ENCODE peak calls at places on chromosomes 3 and 15, in eight cellular contexts. I is PC-3, U is OCI-LY7, N is HCT116, K is fibroblast of lung, B is H1, F is mammary epithelial cell, M is HepG2. P is an unnamed sample.

GRCh38 chr3:45333549-45333948 is 54.8 kb upstream of the LARS2 start:
- DNase-seq in I (peak), U (no peak), N (no peak), K (peak), B (no peak), F (no peak), M (no peak), P (no peak)

GRCh38 chr3:160756907-160757623 is 1.0 kb downstream of the PPM1L start:
- DNase-seq in I (no peak), U (no peak), N (no peak), K (no peak), B (no peak), F (no peak), M (no peak), P (peak)

GRCh38 chr3:184636774-184637316 is 75.0 kb downstream of the MAGEF1 start:
- DNase-seq in I (peak), U (no peak), N (no peak), K (peak), B (no peak), F (peak), M (no peak), P (no peak)

GRCh38 chr3:8254489-8254888 is 247.1 kb upstream of the LMCD1 start:
- DNase-seq in I (peak), U (no peak), N (no peak), K (no peak), B (no peak), F (peak), M (no peak), P (no peak)

GRCh38 chr15:72037321-72037720 is 80.6 kb downstream of the MYO9A start:
- DNase-seq in I (peak), U (no peak), N (peak), K (peak), B (no peak), F (peak), M (peak), P (no peak)

GRCh38 chr3:9903238-9903624 is 583 bp downstream of the IL17RE start:
- DNase-seq in I (peak), U (no peak), N (no peak), K (peak), B (no peak), F (no peak), M (no peak), P (no peak)

GRCh38 chr3:150699068-150699635 is 4.6 kb downstream of the ERICH6 start:
- DNase-seq in I (peak), U (no peak), N (no peak), K (peak), B (no peak), F (peak), M (peak), P (no peak)

GRCh38 chr3:95923496-95924210 is 890.7 kb upstream of the EPHA6 start:
- DNase-seq in I (peak), U (no peak), N (no peak), K (peak), B (no peak), F (peak), M (no peak), P (no peak)

GRCh38 chr15:71386448-71387236 is 271.4 kb downstream of the THSD4 start:
- DNase-seq in I (peak), U (peak), N (no peak), K (no peak), B (no peak), F (no peak), M (no peak), P (peak)

GRCh38 chr3:116005404-116005803 is 382.1 kb downstream of the GAP43 start:
- DNase-seq in I (peak), U (no peak), N (no peak), K (peak), B (no peak), F (peak), M (no peak), P (no peak)

GRCh38 chr3:143736651-143737050 is 111.6 kb downstream of the SLC9A9 start:
- DNase-seq in I (peak), U (no peak), N (no peak), K (peak), B (no peak), F (peak), M (no peak), P (no peak)

GRCh38 chr3:141150931-141151330 is 80.7 kb upstream of the PXYLP1 start:
- DNase-seq in I (no peak), U (no peak), N (no peak), K (no peak), B (no peak), F (no peak), M (no peak), P (no peak)

GRCh38 chr3:11536132-11536935 is 107.4 kb downstream of the VGLL4 start:
- DNase-seq in I (no peak), U (no peak), N (no peak), K (no peak), B (no peak), F (no peak), M (peak), P (no peak)

GRCh38 chr3:19063936-19064335 is 84.4 kb upstream of the KCNH8 start:
- DNase-seq in I (no peak), U (no peak), N (no peak), K (no peak), B (no peak), F (no peak), M (no peak), P (no peak)

GRCh38 chr3:149153402-149153801 is 24.0 kb downstream of the HPS3 start:
- DNase-seq in I (no peak), U (no peak), N (no peak), K (no peak), B (no peak), F (peak), M (no peak), P (no peak)

GRCh38 chr3:52047295-52047960 is 8.9 kb downstream of the DUSP7 start:
- DNase-seq in I (peak), U (no peak), N (no peak), K (peak), B (no peak), F (peak), M (no peak), P (no peak)

GRCh38 chr3:106824856-106825255 is 552.4 kb upstream of the CCDC54 start:
- DNase-seq in I (peak), U (peak), N (peak), K (peak), B (no peak), F (peak), M (peak), P (peak)

GRCh38 chr3:129352045-129352444 is 73.4 kb downstream of the HMCES start:
- DNase-seq in I (peak), U (peak), N (no peak), K (no peak), B (no peak), F (no peak), M (no peak), P (peak)

GRCh38 chr3:58566398-58567250 is 10.6 kb downstream of the FAM107A start:
- DNase-seq in I (no peak), U (no peak), N (no peak), K (no peak), B (no peak), F (no peak), M (no peak), P (no peak)

GRCh38 chr15:101064795-101065569 is 145.8 kb downstream of the LRRK1 start:
- DNase-seq in I (no peak), U (no peak), N (no peak), K (no peak), B (no peak), F (no peak), M (no peak), P (no peak)

GRCh38 chr15:34023932-34024331 is 15.1 kb downstream of the AVEN start:
- DNase-seq in I (no peak), U (no peak), N (no peak), K (peak), B (no peak), F (no peak), M (no peak), P (no peak)

GRCh38 chr15:64521201-64521600 is 60.8 kb downstream of the ZNF609 start:
- DNase-seq in I (no peak), U (no peak), N (no peak), K (no peak), B (no peak), F (peak), M (no peak), P (no peak)

GRCh38 chr3:143843607-143844006 is 4.7 kb downstream of the SLC9A9 start:
- DNase-seq in I (no peak), U (no peak), N (no peak), K (no peak), B (no peak), F (no peak), M (no peak), P (no peak)

GRCh38 chr3:112640333-112640863 is 545 bp downstream of the CCDC80 start:
- DNase-seq in I (peak), U (no peak), N (no peak), K (peak), B (no peak), F (no peak), M (no peak), P (no peak)

GRCh38 chr3:189260556-189261493 is 89.1 kb downstream of the TPRG1 start:
- DNase-seq in I (no peak), U (no peak), N (no peak), K (peak), B (no peak), F (no peak), M (no peak), P (no peak)

GRCh38 chr3:95394286-95394685 is 1331.4 kb downstream of the NSUN3 start:
- DNase-seq in I (no peak), U (no peak), N (no peak), K (no peak), B (no peak), F (no peak), M (no peak), P (no peak)

GRCh38 chr3:45480218-45480617 is 91.8 kb downstream of the LARS2 start:
- DNase-seq in I (peak), U (no peak), N (no peak), K (peak), B (no peak), F (peak), M (peak), P (no peak)

GRCh38 chr3:195221015-195221853 is 49.7 kb downstream of the XXYLT1 start:
- DNase-seq in I (no peak), U (no peak), N (no peak), K (peak), B (no peak), F (no peak), M (no peak), P (no peak)

GRCh38 chr15:40762919-40763800 is 708 bp upstream of the GCHFR start:
- DNase-seq in I (peak), U (no peak), N (no peak), K (peak), B (no peak), F (peak), M (peak), P (peak)

GRCh38 chr3:32334675-32335074 is 57.0 kb upstream of the CMTM7 start:
- DNase-seq in I (peak), U (peak), N (no peak), K (no peak), B (no peak), F (no peak), M (no peak), P (peak)

GRCh38 chr3:25894101-25894500 is 104.2 kb downstream of the OXSM start:
- DNase-seq in I (no peak), U (no peak), N (no peak), K (no peak), B (no peak), F (no peak), M (no peak), P (no peak)

GRCh38 chr15:92170897-92171296 is 222.8 kb upstream of the ST8SIA2 start:
- DNase-seq in I (no peak), U (no peak), N (no peak), K (no peak), B (no peak), F (no peak), M (peak), P (no peak)

GRCh38 chr15:90315276-90315982 is 36.7 kb upstream of the ZNF774 start:
- DNase-seq in I (peak), U (no peak), N (no peak), K (peak), B (no peak), F (peak), M (peak), P (no peak)

GRCh38 chr3:82287562-82287961 is 526.1 kb upstream of the GBE1 start:
- DNase-seq in I (no peak), U (no peak), N (no peak), K (no peak), B (no peak), F (no peak), M (no peak), P (no peak)

GRCh38 chr3:125359700-125360099 is 15.4 kb downstream of the ZNF148 start:
- DNase-seq in I (no peak), U (no peak), N (no peak), K (no peak), B (no peak), F (no peak), M (no peak), P (no peak)

GRCh38 chr3:141979050-141979671 is 102.7 kb downstream of the ATP1B3 start:
- DNase-seq in I (peak), U (no peak), N (peak), K (peak), B (no peak), F (peak), M (no peak), P (no peak)

GRCh38 chr15:90097475-90097874 is 4.8 kb downstream of the IDH2 start:
- DNase-seq in I (no peak), U (peak), N (no peak), K (no peak), B (no peak), F (no peak), M (no peak), P (no peak)

GRCh38 chr3:96756516-96756915 is 57.9 kb upstream of the EPHA6 start:
- DNase-seq in I (no peak), U (no peak), N (no peak), K (no peak), B (no peak), F (no peak), M (peak), P (no peak)

GRCh38 chr3:114686624-114687023 is 392.8 kb downstream of the TIGIT start:
- DNase-seq in I (no peak), U (no peak), N (no peak), K (no peak), B (no peak), F (no peak), M (no peak), P (no peak)
- H2AFZ ChIP-seq in I (no peak), U (no peak), N (no peak), K (peak), B (no peak), F (peak), M (no peak), P (peak)

GRCh38 chr3:4533489-4534443 is 40.6 kb downstream of the ITPR1 start:
- DNase-seq in I (peak), U (no peak), N (no peak), K (peak), B (no peak), F (no peak), M (peak), P (peak)

GRCh38 chr3:4529901-4530588 is 36.9 kb downstream of the ITPR1 start:
- DNase-seq in I (no peak), U (no peak), N (no peak), K (no peak), B (no peak), F (no peak), M (no peak), P (no peak)

GRCh38 chr3:4531478-4532025 is 38.4 kb downstream of the ITPR1 start:
- DNase-seq in I (peak), U (no peak), N (no peak), K (peak), B (no peak), F (peak), M (no peak), P (no peak)

GRCh38 chr3:4528802-4529201 is 35.7 kb downstream of the ITPR1 start:
- DNase-seq in I (no peak), U (no peak), N (no peak), K (no peak), B (no peak), F (no peak), M (no peak), P (no peak)

GRCh38 chr3:4532535-4533112 is 39.5 kb downstream of the ITPR1 start:
- DNase-seq in I (no peak), U (no peak), N (no peak), K (no peak), B (no peak), F (no peak), M (no peak), P (no peak)
- H3K27ac ChIP-seq in I (no peak), U (no peak), N (no peak), K (no peak), B (no peak), F (no peak), M (no peak), P (no peak)

GRCh38 chr15:52466716-52467115 is 62.0 kb downstream of the MYO5A start:
- DNase-seq in I (no peak), U (peak), N (no peak), K (no peak), B (no peak), F (no peak), M (no peak), P (no peak)

GRCh38 chr15:52464478-52464877 is 64.2 kb downstream of the MYO5A start:
- DNase-seq in I (no peak), U (peak), N (no peak), K (no peak), B (no peak), F (no peak), M (no peak), P (no peak)

GRCh38 chr15:52464040-52464439 is 64.6 kb downstream of the MYO5A start:
- DNase-seq in I (no peak), U (no peak), N (no peak), K (no peak), B (no peak), F (peak), M (no peak), P (no peak)

GRCh38 chr15:52463638-52464037 is 65.0 kb downstream of the MYO5A start:
- DNase-seq in I (peak), U (peak), N (no peak), K (peak), B (no peak), F (peak), M (no peak), P (no peak)

GRCh38 chr15:52466134-52466701 is 62.5 kb downstream of the MYO5A start:
- DNase-seq in I (no peak), U (peak), N (no peak), K (peak), B (no peak), F (no peak), M (no peak), P (peak)
- H2AFZ ChIP-seq in I (no peak), U (peak), N (no peak), K (no peak), B (no peak), F (no peak), M (no peak), P (no peak)

GRCh38 chr3:55661141-55661540 is 174.0 kb upstream of the WNT5A start:
- DNase-seq in I (no peak), U (peak), N (no peak), K (peak), B (no peak), F (no peak), M (no peak), P (no peak)

GRCh38 chr3:55664387-55664786 is 177.3 kb upstream of the WNT5A start:
- DNase-seq in I (no peak), U (no peak), N (no peak), K (no peak), B (no peak), F (no peak), M (no peak), P (peak)

GRCh38 chr3:55659701-55660100 is 172.6 kb upstream of the WNT5A start:
- DNase-seq in I (no peak), U (no peak), N (no peak), K (no peak), B (no peak), F (no peak), M (no peak), P (no peak)

GRCh38 chr3:55660642-55661041 is 173.5 kb upstream of the WNT5A start:
- DNase-seq in I (no peak), U (no peak), N (no peak), K (no peak), B (no peak), F (no peak), M (no peak), P (no peak)

GRCh38 chr3:55662683-55663082 is 175.6 kb upstream of the WNT5A start:
- DNase-seq in I (peak), U (no peak), N (no peak), K (peak), B (no peak), F (peak), M (no peak), P (no peak)
- H3K27ac ChIP-seq in I (no peak), U (no peak), N (no peak), K (no peak), B (no peak), F (no peak), M (no peak), P (no peak)